ENCODE peak calls at places on chromosomes 6 and 20, in nine cellular contexts. One of them, this sample, is unnamed. For H3K9me3, the result is how much of the 10 kb centered on the place peaks cover.

GRCh38 chr20:25129908-25130307 is 48.0 kb upstream of the VSX1 start:
- DNase-seq in heart right ventricle: no peak
- DNase-seq in pancreas: no peak
- DNase-seq in Panc1: no peak
- DNase-seq in upper lobe of left lung: no peak
- DNase-seq in Caco-2: no peak
- DNase-seq in stomach: no peak
- DNase-seq in CD4-positive, alpha-beta memory T cell: no peak
- DNase-seq in NT2/D1: no peak
- DNase-seq in this sample: no peak

GRCh38 chr6:64326939-64327338 is 691.3 kb downstream of the PHF3 start:
- DNase-seq in heart right ventricle: no peak
- DNase-seq in pancreas: no peak
- DNase-seq in Panc1: no peak
- DNase-seq in upper lobe of left lung: no peak
- DNase-seq in Caco-2: no peak
- DNase-seq in stomach: no peak
- DNase-seq in CD4-positive, alpha-beta memory T cell: no peak
- DNase-seq in NT2/D1: no peak
- DNase-seq in this sample: no peak

GRCh38 chr6:17908831-17909230 is 78.6 kb downstream of the KIF13A start:
- DNase-seq in heart right ventricle: no peak
- DNase-seq in pancreas: no peak
- DNase-seq in Panc1: no peak
- DNase-seq in upper lobe of left lung: no peak
- DNase-seq in Caco-2: no peak
- DNase-seq in stomach: no peak
- DNase-seq in CD4-positive, alpha-beta memory T cell: no peak
- DNase-seq in NT2/D1: no peak
- DNase-seq in this sample: no peak

GRCh38 chr20:32528291-32528891 is 56.7 kb downstream of the NOL4L start:
- DNase-seq in heart right ventricle: peak
- DNase-seq in pancreas: peak
- DNase-seq in Panc1: no peak
- DNase-seq in upper lobe of left lung: no peak
- DNase-seq in Caco-2: no peak
- DNase-seq in stomach: peak
- DNase-seq in CD4-positive, alpha-beta memory T cell: no peak
- DNase-seq in NT2/D1: no peak
- DNase-seq in this sample: no peak

GRCh38 chr20:63025534-63026331 is 19.0 kb upstream of the BHLHE23 start:
- DNase-seq in heart right ventricle: peak
- DNase-seq in pancreas: no peak
- DNase-seq in Panc1: no peak
- DNase-seq in upper lobe of left lung: no peak
- DNase-seq in Caco-2: peak
- DNase-seq in stomach: no peak
- DNase-seq in CD4-positive, alpha-beta memory T cell: peak
- DNase-seq in NT2/D1: no peak
- DNase-seq in this sample: no peak

GRCh38 chr20:47205577-47206123 is 150.8 kb downstream of the ZMYND8 start:
- DNase-seq in heart right ventricle: peak
- DNase-seq in pancreas: peak
- DNase-seq in Panc1: no peak
- DNase-seq in upper lobe of left lung: peak
- DNase-seq in Caco-2: peak
- DNase-seq in stomach: peak
- DNase-seq in CD4-positive, alpha-beta memory T cell: no peak
- DNase-seq in NT2/D1: peak
- DNase-seq in this sample: no peak

GRCh38 chr6:26553739-26554668 is 15.8 kb downstream of the HMGN4 start:
- DNase-seq in heart right ventricle: peak
- DNase-seq in pancreas: peak
- DNase-seq in Panc1: peak
- DNase-seq in upper lobe of left lung: peak
- DNase-seq in Caco-2: peak
- DNase-seq in stomach: peak
- DNase-seq in CD4-positive, alpha-beta memory T cell: peak
- DNase-seq in NT2/D1: no peak
- DNase-seq in this sample: peak

GRCh38 chr20:50191065-50191565 is 485 bp downstream of the CEBPB start:
- DNase-seq in heart right ventricle: peak
- DNase-seq in pancreas: peak
- DNase-seq in Panc1: no peak
- DNase-seq in upper lobe of left lung: peak
- DNase-seq in Caco-2: peak
- DNase-seq in stomach: peak
- DNase-seq in CD4-positive, alpha-beta memory T cell: peak
- DNase-seq in NT2/D1: no peak
- DNase-seq in this sample: peak

GRCh38 chr6:6744551-6744950 is 156.0 kb downstream of the LY86 start:
- DNase-seq in heart right ventricle: no peak
- DNase-seq in pancreas: no peak
- DNase-seq in Panc1: no peak
- DNase-seq in upper lobe of left lung: no peak
- DNase-seq in Caco-2: no peak
- DNase-seq in stomach: no peak
- DNase-seq in CD4-positive, alpha-beta memory T cell: no peak
- DNase-seq in NT2/D1: no peak
- DNase-seq in this sample: no peak

GRCh38 chr20:58576590-58576944 is 61.4 kb upstream of the APCDD1L start:
- DNase-seq in heart right ventricle: no peak
- DNase-seq in pancreas: no peak
- DNase-seq in Panc1: no peak
- DNase-seq in upper lobe of left lung: no peak
- DNase-seq in Caco-2: no peak
- DNase-seq in stomach: no peak
- DNase-seq in CD4-positive, alpha-beta memory T cell: no peak
- DNase-seq in NT2/D1: no peak
- DNase-seq in this sample: no peak

GRCh38 chr6:84652356-84653026 is 111.9 kb downstream of the TBX18 start:
- DNase-seq in heart right ventricle: no peak
- DNase-seq in pancreas: no peak
- DNase-seq in Panc1: no peak
- DNase-seq in upper lobe of left lung: no peak
- DNase-seq in Caco-2: no peak
- DNase-seq in stomach: no peak
- DNase-seq in CD4-positive, alpha-beta memory T cell: no peak
- DNase-seq in NT2/D1: no peak
- DNase-seq in this sample: no peak

GRCh38 chr6:85551264-85551663 is 42.4 kb downstream of the SNX14 start:
- DNase-seq in heart right ventricle: no peak
- DNase-seq in pancreas: no peak
- DNase-seq in Panc1: no peak
- DNase-seq in upper lobe of left lung: no peak
- DNase-seq in Caco-2: peak
- DNase-seq in stomach: no peak
- DNase-seq in CD4-positive, alpha-beta memory T cell: peak
- DNase-seq in NT2/D1: no peak
- DNase-seq in this sample: no peak

GRCh38 chr6:14516947-14517346 is 399.4 kb downstream of the CD83 start:
- DNase-seq in heart right ventricle: no peak
- DNase-seq in pancreas: no peak
- DNase-seq in Panc1: no peak
- DNase-seq in upper lobe of left lung: no peak
- DNase-seq in Caco-2: no peak
- DNase-seq in stomach: no peak
- DNase-seq in CD4-positive, alpha-beta memory T cell: no peak
- DNase-seq in NT2/D1: no peak
- DNase-seq in this sample: no peak

GRCh38 chr6:152136449-152136825 is 329.0 kb downstream of the ESR1 start:
- DNase-seq in heart right ventricle: no peak
- DNase-seq in pancreas: no peak
- DNase-seq in Panc1: no peak
- DNase-seq in upper lobe of left lung: no peak
- DNase-seq in Caco-2: no peak
- DNase-seq in stomach: no peak
- DNase-seq in CD4-positive, alpha-beta memory T cell: no peak
- DNase-seq in NT2/D1: no peak
- DNase-seq in this sample: no peak

GRCh38 chr20:19397676-19398075 is 185.2 kb downstream of the SLC24A3 start:
- DNase-seq in heart right ventricle: no peak
- DNase-seq in pancreas: no peak
- DNase-seq in Panc1: no peak
- DNase-seq in upper lobe of left lung: no peak
- DNase-seq in Caco-2: no peak
- DNase-seq in stomach: no peak
- DNase-seq in CD4-positive, alpha-beta memory T cell: no peak
- DNase-seq in NT2/D1: no peak
- DNase-seq in this sample: no peak

GRCh38 chr20:1900321-1900791 is 5.1 kb downstream of the SIRPA start:
- DNase-seq in heart right ventricle: peak
- DNase-seq in pancreas: peak
- DNase-seq in Panc1: peak
- DNase-seq in upper lobe of left lung: no peak
- DNase-seq in Caco-2: peak
- DNase-seq in stomach: peak
- DNase-seq in CD4-positive, alpha-beta memory T cell: no peak
- DNase-seq in NT2/D1: peak
- DNase-seq in this sample: no peak

GRCh38 chr6:56268266-56268665 is 20.9 kb upstream of the COL21A1 start:
- DNase-seq in heart right ventricle: no peak
- DNase-seq in pancreas: no peak
- DNase-seq in Panc1: no peak
- DNase-seq in upper lobe of left lung: no peak
- DNase-seq in Caco-2: no peak
- DNase-seq in stomach: no peak
- DNase-seq in CD4-positive, alpha-beta memory T cell: no peak
- DNase-seq in NT2/D1: no peak
- DNase-seq in this sample: no peak

GRCh38 chr20:18645196-18645745 is 57.4 kb downstream of the DTD1 start:
- DNase-seq in heart right ventricle: no peak
- DNase-seq in pancreas: no peak
- DNase-seq in Panc1: no peak
- DNase-seq in upper lobe of left lung: no peak
- DNase-seq in Caco-2: no peak
- DNase-seq in stomach: no peak
- DNase-seq in CD4-positive, alpha-beta memory T cell: no peak
- DNase-seq in NT2/D1: no peak
- DNase-seq in this sample: no peak

GRCh38 chr6:164507197-164507957 is 802.0 kb downstream of the C6orf118 start:
- DNase-seq in heart right ventricle: no peak
- DNase-seq in pancreas: no peak
- DNase-seq in Panc1: no peak
- DNase-seq in upper lobe of left lung: no peak
- DNase-seq in Caco-2: no peak
- DNase-seq in stomach: no peak
- DNase-seq in CD4-positive, alpha-beta memory T cell: no peak
- DNase-seq in NT2/D1: no peak
- DNase-seq in this sample: no peak

GRCh38 chr20:62437985-62438384 is 10.6 kb upstream of the RBBP8NL start:
- DNase-seq in heart right ventricle: no peak
- DNase-seq in pancreas: no peak
- DNase-seq in Panc1: no peak
- DNase-seq in upper lobe of left lung: no peak
- DNase-seq in Caco-2: no peak
- DNase-seq in stomach: no peak
- DNase-seq in CD4-positive, alpha-beta memory T cell: no peak
- DNase-seq in NT2/D1: no peak
- DNase-seq in this sample: no peak

GRCh38 chr20:41599699-41600104 is 18.5 kb downstream of the CHD6 start:
- DNase-seq in heart right ventricle: no peak
- DNase-seq in pancreas: no peak
- DNase-seq in Panc1: no peak
- DNase-seq in upper lobe of left lung: no peak
- DNase-seq in Caco-2: no peak
- DNase-seq in stomach: no peak
- DNase-seq in CD4-positive, alpha-beta memory T cell: no peak
- DNase-seq in NT2/D1: no peak
- DNase-seq in this sample: no peak
- H3K9me3 ChIP-seq in heart right ventricle: under half
- H3K9me3 ChIP-seq in pancreas: under half
- H3K9me3 ChIP-seq in Panc1: under half
- H3K9me3 ChIP-seq in upper lobe of left lung: under half
- H3K9me3 ChIP-seq in Caco-2: half or more
- H3K9me3 ChIP-seq in stomach: half or more
- H3K9me3 ChIP-seq in CD4-positive, alpha-beta memory T cell: under half
- H3K9me3 ChIP-seq in NT2/D1: half or more
- H3K9me3 ChIP-seq in this sample: under half

DNA sequence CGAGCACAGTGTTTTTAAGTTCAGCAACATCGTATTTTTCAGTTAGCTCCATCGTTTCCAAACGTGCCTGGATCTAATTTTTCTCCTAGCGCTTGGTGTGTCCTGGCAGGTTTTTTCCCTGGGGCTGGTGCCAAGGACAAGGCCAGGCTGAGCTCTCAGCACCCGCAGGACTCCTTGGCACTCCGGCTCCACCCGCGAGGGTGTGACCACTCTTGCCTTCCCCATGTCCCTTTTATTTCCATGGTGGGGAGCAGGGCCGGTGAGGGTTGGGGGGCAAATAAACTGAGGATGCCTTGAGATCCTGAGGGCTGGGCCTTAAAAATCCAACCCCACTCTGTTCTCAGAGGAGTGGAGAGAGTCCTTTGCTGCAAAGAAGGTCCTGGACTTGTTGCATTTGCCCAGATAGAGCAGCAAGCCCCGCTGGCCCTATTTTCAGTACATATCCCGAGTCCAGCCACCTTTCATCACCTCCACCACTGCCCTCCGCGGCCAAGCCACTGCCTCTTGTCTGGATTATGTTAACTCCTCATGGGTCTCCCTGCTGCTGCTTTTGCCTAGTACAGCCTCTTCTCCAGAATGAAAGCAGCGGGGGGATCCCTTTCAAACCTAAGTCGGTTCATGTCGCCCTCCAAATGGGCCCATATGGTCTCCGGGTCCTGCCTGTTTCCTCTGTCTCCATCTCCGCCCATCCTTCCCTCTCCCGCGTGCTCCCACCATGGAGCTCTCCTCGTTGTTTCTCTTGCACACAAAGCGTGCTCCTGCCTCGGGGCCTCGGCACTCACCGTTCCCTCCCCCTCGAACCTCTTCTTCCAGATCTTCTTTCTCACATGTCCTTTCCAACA is 4.5 kb upstream of the RAB44 start:
- DNase-seq in heart right ventricle: peak
- DNase-seq in pancreas: no peak
- DNase-seq in Panc1: no peak
- DNase-seq in upper lobe of left lung: peak
- DNase-seq in Caco-2: peak
- DNase-seq in stomach: peak
- DNase-seq in CD4-positive, alpha-beta memory T cell: no peak
- DNase-seq in NT2/D1: no peak
- DNase-seq in this sample: no peak
- H3K9me3 ChIP-seq in heart right ventricle: under half
- H3K9me3 ChIP-seq in pancreas: under half
- H3K9me3 ChIP-seq in Panc1: under half
- H3K9me3 ChIP-seq in upper lobe of left lung: under half
- H3K9me3 ChIP-seq in Caco-2: under half
- H3K9me3 ChIP-seq in stomach: under half
- H3K9me3 ChIP-seq in CD4-positive, alpha-beta memory T cell: under half
- H3K9me3 ChIP-seq in NT2/D1: under half
- H3K9me3 ChIP-seq in this sample: under half

GRCh38 chr20:56094228-56094627 is 88.9 kb upstream of the CBLN4 start:
- DNase-seq in heart right ventricle: no peak
- DNase-seq in pancreas: no peak
- DNase-seq in Panc1: no peak
- DNase-seq in upper lobe of left lung: no peak
- DNase-seq in Caco-2: no peak
- DNase-seq in stomach: no peak
- DNase-seq in CD4-positive, alpha-beta memory T cell: no peak
- DNase-seq in NT2/D1: no peak
- DNase-seq in this sample: no peak
- H3K9me3 ChIP-seq in heart right ventricle: under half
- H3K9me3 ChIP-seq in pancreas: under half
- H3K9me3 ChIP-seq in Panc1: under half
- H3K9me3 ChIP-seq in upper lobe of left lung: under half
- H3K9me3 ChIP-seq in Caco-2: under half
- H3K9me3 ChIP-seq in stomach: under half
- H3K9me3 ChIP-seq in CD4-positive, alpha-beta memory T cell: under half
- H3K9me3 ChIP-seq in NT2/D1: under half
- H3K9me3 ChIP-seq in this sample: under half

GRCh38 chr6:321158-321438 is 28.8 kb downstream of the DUSP22 start:
- DNase-seq in heart right ventricle: no peak
- DNase-seq in pancreas: no peak
- DNase-seq in Panc1: no peak
- DNase-seq in upper lobe of left lung: peak
- DNase-seq in Caco-2: no peak
- DNase-seq in stomach: no peak
- DNase-seq in CD4-positive, alpha-beta memory T cell: no peak
- DNase-seq in NT2/D1: no peak
- DNase-seq in this sample: no peak
- H3K9me3 ChIP-seq in heart right ventricle: under half
- H3K9me3 ChIP-seq in pancreas: under half
- H3K9me3 ChIP-seq in Panc1: under half
- H3K9me3 ChIP-seq in upper lobe of left lung: under half
- H3K9me3 ChIP-seq in Caco-2: under half
- H3K9me3 ChIP-seq in stomach: under half
- H3K9me3 ChIP-seq in CD4-positive, alpha-beta memory T cell: under half
- H3K9me3 ChIP-seq in NT2/D1: under half
- H3K9me3 ChIP-seq in this sample: under half

This sample was measured in T-helper 17 cell.